ENCODE peak calls at places on chromosomes 3 and 15, in ten cellular contexts. M is M059J; I is stimulated activated CD4-positive, alpha-beta T cell treated with anti-CD3 and anti-CD28 coated beads, Interleukin-4, amount 100 ng/mL, for 24 hours; G is endodermal cell; Y is anterior cingulate cortex; A is left colon; R is T-helper 9 cell; D is stimulated activated naive CD8-positive, alpha-beta T cell treated with anti-CD3 and anti-CD28 coated beads, Interleukin-15, amount 100 ng/mL, for 72 hours; Q is WTC11; S is AG09309. X is an unnamed sample.

GRCh38 chr3:177427096-177427495 is 229.8 kb upstream of the TBL1XR1 start:
- DNase-seq in G (no peak), A (no peak), I (peak), S (no peak), Q (no peak), Y (no peak), D (peak), R (no peak), M (peak), X (no peak)

GRCh38 chr15:30791239-30791638 is 112.5 kb upstream of the FAN1 start:
- DNase-seq in M (peak), I (no peak), R (no peak), G (peak), S (no peak), Y (no peak), A (no peak), Q (peak), D (no peak), X (no peak)

GRCh38 chr15:92661961-92662360 is 6.4 kb upstream of the FAM174B start:
- DNase-seq in R (no peak), D (no peak), Y (no peak), M (no peak), G (no peak), S (no peak), I (no peak), A (no peak), Q (no peak), X (no peak)

GRCh38 chr15:40856736-40857135 is 12.9 kb downstream of the SPINT1 start:
- DNase-seq in S (no peak), Q (no peak), R (no peak), D (no peak), G (no peak), A (no peak), M (no peak), Y (no peak), I (no peak), X (no peak)

GRCh38 chr3:106341090-106341489 is 472.3 kb upstream of the CBLB start:
- DNase-seq in D (no peak), I (no peak), Q (no peak), G (no peak), S (no peak), A (no peak), Y (no peak), M (peak), R (no peak), X (no peak)

GRCh38 chr3:38824349-38824748 is 8.3 kb upstream of the SCN10A start:
- DNase-seq in S (no peak), Y (no peak), G (no peak), Q (no peak), M (no peak), D (no peak), I (no peak), R (no peak), A (no peak), X (no peak)

GRCh38 chr3:157231071-157231470 is 71.1 kb upstream of the CCNL1 start:
- DNase-seq in G (no peak), M (peak), S (peak), Y (no peak), Q (no peak), D (no peak), I (no peak), R (no peak), A (no peak), X (no peak)

GRCh38 chr3:153355559-153355958 is 193.5 kb downstream of the RAP2B start:
- DNase-seq in S (no peak), R (no peak), A (no peak), Q (no peak), D (no peak), I (no peak), Y (no peak), M (no peak), G (no peak), X (no peak)

GRCh38 chr3:12188328-12188648 is 29.6 kb upstream of the TIMP4 start:
- DNase-seq in G (no peak), M (no peak), Y (no peak), A (no peak), R (no peak), Q (no peak), S (no peak), D (no peak), I (no peak), X (no peak)

GRCh38 chr3:64621726-64622400 is 65.9 kb downstream of the ADAMTS9 start:
- DNase-seq in S (no peak), I (no peak), M (no peak), Q (no peak), G (no peak), A (no peak), D (no peak), R (no peak), Y (no peak), X (no peak)

GRCh38 chr3:126132751-126133511 is 47.5 kb downstream of the ALDH1L1 start:
- DNase-seq in I (no peak), M (no peak), A (no peak), Y (no peak), S (no peak), R (no peak), D (no peak), G (peak), Q (peak), X (no peak)

GRCh38 chr3:194351952-194352536 is 916 bp upstream of the CPN2 start:
- DNase-seq in R (no peak), Q (no peak), I (no peak), S (no peak), G (no peak), A (no peak), D (no peak), Y (no peak), M (no peak), X (no peak)

GRCh38 chr3:58375209-58375608 is 42.5 kb downstream of the PXK start:
- DNase-seq in R (no peak), I (no peak), D (no peak), A (no peak), S (no peak), Q (no peak), M (no peak), G (no peak), Y (no peak), X (no peak)

GRCh38 chr15:98719169-98719515 is 70.8 kb downstream of the IGF1R start:
- DNase-seq in M (no peak), Y (no peak), D (no peak), G (no peak), S (no peak), I (no peak), A (no peak), Q (no peak), R (no peak), X (no peak)

GRCh38 chr3:114732353-114732752 is 414.7 kb downstream of the ZBTB20 start:
- DNase-seq in Q (no peak), A (no peak), R (no peak), G (no peak), D (no peak), S (no peak), M (no peak), Y (no peak), I (no peak), X (no peak)

GRCh38 chr15:79009388-79009787 is 64.5 kb upstream of the CTSH start:
- DNase-seq in R (no peak), M (no peak), G (no peak), S (no peak), Q (no peak), D (no peak), Y (no peak), A (no peak), I (no peak), X (no peak)

GRCh38 chr15:57555270-57555669 is 36.4 kb upstream of the MYZAP start:
- DNase-seq in R (no peak), I (no peak), A (no peak), D (no peak), Y (no peak), Q (no peak), G (no peak), S (no peak), M (no peak), X (no peak)

GRCh38 chr3:146577662-146578061 is 27.5 kb downstream of the PLSCR5 start:
- DNase-seq in A (peak), G (no peak), R (peak), Y (no peak), M (peak), Q (no peak), I (peak), D (peak), S (peak), X (peak)

GRCh38 chr3:159796744-159797143 is 191.9 kb upstream of the IL12A start:
- DNase-seq in A (no peak), G (no peak), M (peak), S (peak), D (no peak), Y (no peak), I (no peak), R (no peak), Q (no peak), X (no peak)

GRCh38 chr3:9914559-9915251 is 2.2 kb upstream of the IL17RC start:
- DNase-seq in A (no peak), G (peak), S (no peak), Q (no peak), R (no peak), M (no peak), Y (no peak), I (no peak), D (no peak), X (no peak)

GRCh38 chr3:56885461-56885860 is 83.7 kb upstream of the ARHGEF3 start:
- DNase-seq in D (no peak), G (no peak), A (no peak), Q (no peak), M (no peak), Y (no peak), I (no peak), R (no peak), S (no peak), X (no peak)

GRCh38 chr3:103459815-103460214 is 1025.0 kb downstream of the ZPLD1 start:
- DNase-seq in R (no peak), I (no peak), Q (no peak), D (no peak), M (no peak), A (no peak), G (no peak), Y (no peak), S (no peak), X (no peak)

GRCh38 chr3:120224249-120224648 is 60.8 kb downstream of the GPR156 start:
- DNase-seq in S (no peak), M (no peak), I (no peak), Y (no peak), D (no peak), A (no peak), G (no peak), R (no peak), Q (no peak), X (no peak)

GRCh38 chr3:194472290-194472920 is 14.4 kb downstream of the ATP13A3 start:
- DNase-seq in A (no peak), G (no peak), Q (no peak), Y (no peak), I (peak), S (no peak), D (no peak), R (no peak), M (peak), X (peak)

GRCh38 chr3:141020139-141020940 is 30.8 kb upstream of the SPSB4 start:
- DNase-seq in Y (no peak), A (no peak), R (no peak), S (no peak), M (peak), Q (no peak), D (peak), G (no peak), I (no peak), X (no peak)

GRCh38 chr3:184299488-184300376 is 691 bp downstream of the PSMD2 start:
- DNase-seq in A (no peak), Y (no peak), Q (no peak), I (no peak), M (peak), S (no peak), R (no peak), D (no peak), G (no peak), X (no peak)

GRCh38 chr3:131658115-131658514 is 155.3 kb upstream of the MRPL3 start:
- DNase-seq in R (no peak), S (no peak), G (no peak), M (peak), A (no peak), Q (no peak), D (no peak), Y (no peak), I (no peak), X (no peak)

GRCh38 chr15:96333194-96334016 is 2.9 kb downstream of the NR2F2 start:
- DNase-seq in R (no peak), G (peak), M (no peak), Y (no peak), I (no peak), D (no peak), A (peak), S (no peak), Q (peak), X (no peak)

GRCh38 chr15:94673801-94674200 is 442.4 kb downstream of the MCTP2 start:
- DNase-seq in A (no peak), G (no peak), Y (no peak), M (no peak), D (no peak), I (no peak), S (no peak), R (no peak), Q (no peak), X (no peak)

GRCh38 chr3:107542665-107543064 is 19.9 kb downstream of the BBX start:
- DNase-seq in D (no peak), I (no peak), R (no peak), M (no peak), Y (no peak), A (no peak), Q (no peak), S (no peak), G (no peak), X (no peak)

GRCh38 chr15:62783303-62783957 is 259.1 kb upstream of the TPM1 start:
- DNase-seq in M (peak), Y (no peak), D (no peak), R (no peak), A (no peak), G (no peak), Q (no peak), S (peak), I (no peak), X (no peak)

GRCh38 chr3:25889132-25889917 is 99.4 kb downstream of the OXSM start:
- DNase-seq in S (no peak), M (no peak), G (peak), A (no peak), R (no peak), Y (no peak), D (no peak), Q (no peak), I (no peak), X (no peak)

GRCh38 chr3:178699810-178700209 is 163.6 kb downstream of the KCNMB2 start:
- DNase-seq in A (no peak), I (no peak), M (peak), D (no peak), Y (no peak), Q (no peak), S (no peak), R (no peak), G (no peak), X (peak)

GRCh38 chr3:33664195-33664594 is 53.9 kb downstream of the CLASP2 start:
- DNase-seq in I (no peak), G (no peak), A (no peak), R (no peak), Y (no peak), S (peak), D (no peak), Q (no peak), M (peak), X (no peak)

GRCh38 chr3:130826516-130826915 is 67.4 kb upstream of the ATP2C1 start:
- DNase-seq in A (no peak), R (no peak), I (no peak), Q (no peak), G (no peak), M (no peak), S (no peak), Y (no peak), D (no peak), X (no peak)

GRCh38 chr3:15434756-15435155 is 7.4 kb downstream of the EAF1 start:
- DNase-seq in D (no peak), G (peak), M (no peak), Y (no peak), A (no peak), Q (no peak), I (no peak), R (no peak), S (no peak), X (no peak)

X was measured in midbrain.